ENCODE peak calls at places on chromosome 21, in nine cellular contexts. G is RWPE1, O is A549, L is stomach, Z is endothelial cell, N is colonic mucosa, W is psoas muscle, X is left lung, M is mammary epithelial cell. V is an unnamed sample.

GRCh38 chr21:32415451-32415850 is 2.9 kb downstream of the EVA1C start:
- DNase-seq in O (no peak), M (no peak), W (no peak), G (no peak), L (no peak), N (no peak), Z (no peak), X (no peak), V (no peak)

GRCh38 chr21:33643658-33644311 is 1.5 kb downstream of the ITSN1 start:
- DNase-seq in Z (peak), O (no peak), N (no peak), L (no peak), W (no peak), M (peak), X (no peak), G (peak), V (no peak)

GRCh38 chr21:21715286-21715969 is 717.2 kb downstream of the NCAM2 start:
- DNase-seq in W (no peak), M (no peak), X (no peak), Z (no peak), G (no peak), L (no peak), O (no peak), N (no peak), V (no peak)

GRCh38 chr21:25490742-25491141 is 116.5 kb downstream of the MRPL39 start:
- DNase-seq in N (no peak), O (no peak), M (no peak), L (no peak), G (no peak), X (no peak), Z (no peak), W (no peak), V (no peak)

GRCh38 chr21:25790122-25790951 is 55.6 kb downstream of the GABPA start:
- DNase-seq in L (no peak), N (peak), Z (no peak), M (peak), G (peak), X (no peak), W (no peak), O (peak), V (no peak)

GRCh38 chr21:37157938-37158337 is 84.9 kb downstream of the TTC3 start:
- DNase-seq in W (no peak), L (no peak), G (no peak), M (no peak), O (no peak), N (no peak), Z (no peak), X (no peak), V (no peak)

GRCh38 chr21:15065381-15066230 is 806 bp upstream of the NRIP1 start:
- DNase-seq in M (peak), X (peak), Z (peak), L (peak), N (peak), O (peak), G (peak), W (peak), V (peak)

GRCh38 chr21:37118187-37118826 is 45.3 kb downstream of the TTC3 start:
- DNase-seq in Z (no peak), L (no peak), G (peak), M (peak), X (no peak), N (no peak), W (no peak), O (no peak), V (no peak)

GRCh38 chr21:19547951-19548635 is 1144.5 kb upstream of the TMPRSS15 start:
- DNase-seq in L (no peak), O (no peak), Z (no peak), G (no peak), W (no peak), X (no peak), M (no peak), N (no peak), V (no peak)

GRCh38 chr21:8989261-8989882 is 1532.0 kb upstream of the TPTE start:
- DNase-seq in Z (peak), O (peak), N (no peak), W (no peak), L (no peak), X (no peak), G (no peak), M (no peak), V (no peak)

GRCh38 chr21:46600305-46600704 is 4.6 kb downstream of the S100B start:
- DNase-seq in X (no peak), L (no peak), N (no peak), O (no peak), Z (no peak), G (no peak), W (no peak), M (no peak), V (no peak)

GRCh38 chr21:33135925-33136324 is 66.0 kb downstream of the OLIG1 start:
- DNase-seq in O (no peak), X (no peak), M (no peak), N (no peak), G (no peak), L (no peak), W (no peak), Z (no peak), V (no peak)

GRCh38 chr21:16125274-16125673 is 395.5 kb downstream of the USP25 start:
- DNase-seq in L (no peak), N (no peak), X (no peak), M (no peak), G (no peak), Z (no peak), W (no peak), O (no peak), V (no peak)

GRCh38 chr21:15966216-15966615 is 236.4 kb downstream of the USP25 start:
- DNase-seq in L (no peak), X (no peak), Z (no peak), G (no peak), W (no peak), N (no peak), M (no peak), O (no peak), V (no peak)

GRCh38 chr21:33761104-33762036 is 119.1 kb downstream of the ITSN1 start:
- DNase-seq in Z (peak), M (peak), X (no peak), W (no peak), L (no peak), O (peak), N (no peak), G (peak), V (no peak)

GRCh38 chr21:14616303-14617039 is 70.4 kb upstream of the SAMSN1 start:
- DNase-seq in L (no peak), N (no peak), M (peak), W (no peak), G (peak), O (no peak), X (no peak), Z (no peak), V (no peak)

GRCh38 chr21:32155226-32155625 is 123.6 kb downstream of the MIS18A start:
- DNase-seq in M (no peak), X (no peak), O (no peak), W (no peak), G (no peak), Z (no peak), N (no peak), L (no peak), V (no peak)

GRCh38 chr21:18951291-18952038 is 547.9 kb upstream of the TMPRSS15 start:
- DNase-seq in L (no peak), W (no peak), G (no peak), O (peak), M (no peak), N (peak), X (peak), Z (peak), V (no peak)

GRCh38 chr21:18499761-18500376 is 96.3 kb upstream of the TMPRSS15 start:
- DNase-seq in W (no peak), L (peak), N (peak), G (no peak), X (no peak), O (peak), M (no peak), Z (peak), V (no peak)

GRCh38 chr21:26752849-26753248 is 92.4 kb downstream of the ADAMTS1 start:
- DNase-seq in N (no peak), L (no peak), W (no peak), G (no peak), M (no peak), Z (no peak), O (no peak), X (no peak), V (no peak)

GRCh38 chr21:35825954-35826353 is 234.4 kb downstream of the SETD4 start:
- DNase-seq in G (no peak), W (no peak), L (no peak), X (no peak), M (no peak), Z (no peak), O (no peak), N (no peak), V (no peak)

GRCh38 chr21:33664135-33664534 is 21.8 kb downstream of the ITSN1 start:
- DNase-seq in W (no peak), O (no peak), Z (no peak), L (no peak), G (no peak), N (no peak), M (no peak), X (no peak), V (no peak)

GRCh38 chr21:16424331-16424749 is 694.6 kb downstream of the USP25 start:
- DNase-seq in O (peak), N (no peak), W (no peak), Z (no peak), L (no peak), X (no peak), M (peak), G (no peak), V (no peak)

GRCh38 chr21:25733859-25734653 is 648 bp downstream of the ATP5PF start:
- DNase-seq in O (peak), W (no peak), Z (no peak), L (no peak), X (no peak), G (no peak), N (peak), M (peak), V (no peak)

GRCh38 chr21:22223385-22223784 is 1225.2 kb downstream of the NCAM2 start:
- DNase-seq in W (no peak), L (no peak), G (no peak), M (no peak), N (no peak), Z (no peak), X (no peak), O (no peak), V (no peak)

GRCh38 chr21:36554411-36555157 is 74.7 kb upstream of the CLDN14 start:
- DNase-seq in O (no peak), M (no peak), Z (no peak), X (no peak), G (no peak), N (no peak), L (no peak), W (no peak), V (no peak)

GRCh38 chr21:21101911-21102310 is 103.7 kb downstream of the NCAM2 start:
- DNase-seq in X (no peak), O (no peak), N (no peak), W (no peak), L (no peak), M (no peak), Z (peak), G (peak), V (no peak)

GRCh38 chr21:25329227-25329626 is 278.1 kb downstream of the MRPL39 start:
- DNase-seq in Z (no peak), G (peak), L (no peak), X (no peak), N (no peak), W (no peak), M (no peak), O (no peak), V (no peak)

GRCh38 chr21:26843912-26844257 is 1.3 kb downstream of the ADAMTS1 start:
- DNase-seq in L (no peak), N (no peak), W (no peak), X (no peak), Z (no peak), O (peak), M (peak), G (peak), V (no peak)

GRCh38 chr21:27261676-27262075 is 294.8 kb upstream of the ADAMTS5 start:
- DNase-seq in G (no peak), Z (no peak), N (no peak), X (no peak), W (no peak), L (no peak), O (no peak), M (no peak), V (no peak)

DNA sequence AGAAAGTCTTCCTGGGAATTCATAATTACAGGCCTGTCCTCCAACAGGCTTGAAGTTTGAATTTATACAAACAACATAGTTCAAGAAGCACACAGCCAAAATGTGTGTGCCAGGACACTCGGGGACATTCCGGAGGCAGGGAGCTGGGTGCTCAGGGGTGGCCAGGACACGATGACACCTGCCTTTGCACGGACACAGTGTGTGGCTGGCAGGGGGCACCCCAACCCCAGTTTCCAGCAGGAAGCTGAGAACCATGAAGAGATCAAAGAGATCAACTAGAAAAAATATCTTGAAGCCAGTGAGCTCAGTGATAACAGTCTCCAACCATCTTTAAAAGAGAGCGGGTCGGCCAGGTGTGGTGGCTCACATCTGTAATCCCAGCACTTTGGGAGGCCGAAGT is 32.5 kb upstream of the TRAPPC10 start:
- DNase-seq in X (peak), Z (no peak), M (no peak), N (no peak), G (no peak), O (no peak), W (no peak), L (no peak), V (no peak)
- TF ChIP-seq CTCF in X (no peak), Z (no peak), M (peak), N (no peak), G (no peak), O (no peak), W (no peak), L (no peak), V (no peak)

DNA sequence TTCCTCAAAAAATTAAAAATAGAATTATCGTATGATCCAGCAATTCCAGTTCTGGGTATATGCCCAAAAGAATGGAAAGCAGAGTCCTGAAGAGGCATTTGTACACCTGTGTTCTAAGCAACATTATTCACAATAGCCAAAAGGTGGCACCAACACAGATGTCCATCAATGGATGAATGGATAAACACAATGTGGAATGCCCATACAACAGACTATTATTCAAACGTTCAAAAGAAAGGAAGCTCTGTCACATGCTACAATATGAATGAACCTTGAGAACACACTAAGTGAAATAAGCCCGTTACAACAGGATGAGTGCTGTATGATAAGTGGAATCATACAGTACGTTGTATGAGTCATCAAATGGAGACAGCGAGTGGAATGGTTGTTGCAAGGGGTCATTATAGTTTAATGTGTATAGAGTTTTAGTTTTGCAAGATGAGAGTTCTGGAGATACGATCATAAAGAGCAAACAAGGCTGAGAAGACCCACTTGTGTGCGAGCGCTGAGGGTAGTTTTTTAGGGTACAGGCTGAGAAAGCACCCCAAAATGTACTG is 80.1 kb downstream of the SH3BGR start:
- DNase-seq in Z (no peak), X (no peak), O (no peak), G (no peak), W (no peak), N (no peak), M (no peak), L (no peak), V (no peak)
- TF ChIP-seq CTCF in Z (no peak), X (no peak), O (no peak), G (no peak), W (no peak), N (no peak), M (no peak), L (no peak), V (no peak)

DNA sequence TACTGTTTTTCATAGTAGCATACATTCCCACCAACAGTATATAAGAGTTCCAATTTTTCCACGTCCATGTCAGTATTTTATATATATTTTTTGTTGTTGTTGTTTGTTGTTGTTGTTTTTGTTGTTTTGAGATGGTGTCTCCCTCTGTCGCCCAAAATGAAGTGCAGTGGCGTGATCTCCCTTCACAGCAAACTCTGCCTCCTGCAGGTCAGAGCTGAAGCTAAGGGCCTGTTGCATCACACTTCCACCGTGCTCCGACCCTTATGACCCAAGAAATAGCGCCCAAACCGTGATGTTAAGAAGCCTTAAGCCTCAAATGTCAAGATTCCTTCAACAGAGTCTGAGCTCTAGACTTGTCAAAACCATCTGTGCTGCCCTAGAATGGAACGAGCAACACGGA is 2032.3 kb downstream of the MRPL39 start:
- DNase-seq in X (no peak), Z (no peak), N (no peak), G (no peak), O (no peak), W (no peak), L (no peak), M (no peak), V (no peak)
- TF ChIP-seq CTCF in X (no peak), Z (no peak), N (no peak), G (no peak), O (no peak), W (no peak), L (no peak), M (no peak), V (no peak)

GRCh38 chr21:38505654-38506523 is 7.6 kb upstream of the ERG start:
- DNase-seq in L (no peak), N (peak), O (peak), G (peak), M (peak), W (no peak), X (no peak), Z (peak), V (no peak)
- TF ChIP-seq CTCF in L (peak), N (peak), O (peak), G (peak), M (peak), W (peak), X (peak), Z (peak), V (no peak)

DNA sequence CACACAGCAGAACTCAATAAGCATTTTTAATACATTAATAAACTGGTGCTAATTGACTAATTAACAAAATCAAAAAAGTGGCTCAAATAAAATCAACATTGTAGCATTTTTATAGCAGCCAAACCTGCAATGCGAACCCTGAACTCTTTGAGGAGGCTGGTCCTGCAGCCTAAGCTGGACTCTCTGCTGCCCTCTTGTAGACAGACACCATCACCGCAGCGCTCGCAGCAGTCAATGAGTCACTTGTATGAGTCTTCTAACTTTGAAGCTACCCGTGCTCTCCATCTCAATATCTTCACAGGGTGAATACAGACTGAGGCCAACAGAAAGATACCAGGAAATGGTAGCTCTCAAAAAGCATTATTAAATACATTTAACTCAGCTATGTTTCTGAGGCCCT is 9.7 kb upstream of the KRTAP7-1 start:
- DNase-seq in G (peak), W (no peak), L (no peak), N (peak), Z (peak), M (peak), O (peak), X (no peak), V (no peak)
- TF ChIP-seq CTCF in G (peak), W (no peak), L (no peak), N (no peak), Z (peak), M (peak), O (no peak), X (peak), V (no peak)

GRCh38 chr21:34764715-34765284 is 96.0 kb downstream of the CLIC6 start:
- DNase-seq in N (no peak), L (no peak), G (no peak), Z (no peak), W (no peak), M (no peak), X (no peak), O (no peak), V (no peak)

GRCh38 chr21:34761758-34762330 is 93.0 kb downstream of the CLIC6 start:
- DNase-seq in Z (no peak), L (no peak), X (no peak), M (no peak), O (no peak), N (no peak), G (peak), W (no peak), V (no peak)

GRCh38 chr21:34766862-34767261 is 98.1 kb downstream of the CLIC6 start:
- DNase-seq in W (no peak), N (no peak), Z (no peak), O (no peak), X (no peak), G (no peak), M (no peak), L (no peak), V (no peak)

GRCh38 chr21:34765619-34766018 is 96.8 kb downstream of the CLIC6 start:
- DNase-seq in W (no peak), X (no peak), L (no peak), M (no peak), O (no peak), G (no peak), Z (no peak), N (no peak), V (no peak)

GRCh38 chr21:34762761-34763160 is 94.0 kb downstream of the CLIC6 start:
- DNase-seq in M (no peak), O (no peak), X (no peak), L (no peak), N (no peak), Z (no peak), G (no peak), W (no peak), V (no peak)
- TF ChIP-seq CTCF in M (no peak), O (no peak), X (no peak), L (no peak), N (no peak), Z (peak), G (no peak), W (no peak), V (no peak)

DNA sequence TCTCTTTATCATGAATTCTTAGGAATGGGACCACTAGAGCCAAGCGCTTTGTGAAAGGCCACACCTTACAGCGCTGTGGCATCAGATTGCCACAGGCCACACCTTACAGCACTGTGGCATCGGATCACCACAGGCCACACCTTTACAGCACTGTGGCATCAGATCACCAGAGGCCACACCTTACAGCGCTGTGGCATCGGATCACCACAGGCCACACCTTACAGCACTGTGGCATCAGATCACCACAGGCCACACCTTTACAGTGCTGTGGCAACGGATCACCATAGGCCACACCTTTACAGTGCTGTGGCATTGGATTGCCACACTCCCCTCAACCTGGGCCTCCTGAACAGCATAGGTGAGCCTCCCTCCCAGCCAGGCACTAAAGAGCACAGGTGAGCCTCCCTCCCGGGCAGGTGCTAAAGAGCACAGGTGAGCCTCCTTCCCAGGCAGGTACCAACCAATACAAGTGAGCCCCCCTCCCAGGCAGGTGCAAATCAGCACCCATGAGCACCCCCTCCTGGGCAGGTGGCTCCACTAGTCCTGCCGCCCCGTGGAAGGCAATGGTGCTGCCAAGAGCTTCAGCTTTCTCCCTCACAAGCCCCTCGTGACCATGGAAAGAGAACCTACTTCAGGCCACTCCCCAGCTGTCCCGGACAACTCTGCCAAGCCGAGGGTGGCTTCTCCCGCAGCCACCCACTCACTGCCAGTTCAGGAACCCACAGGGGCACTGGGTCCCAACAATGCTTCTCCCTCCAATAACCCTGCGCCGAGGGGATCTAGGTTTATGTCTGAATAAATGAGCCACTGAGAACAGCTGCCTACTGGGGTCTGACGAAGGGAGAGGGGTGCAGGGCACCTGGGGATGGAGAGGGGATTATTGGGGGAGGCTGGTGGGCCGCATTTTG is 46.7 kb downstream of the PRDM15 start:
- DNase-seq in W (no peak), Z (no peak), N (no peak), X (peak), O (no peak), G (no peak), M (no peak), L (no peak), V (no peak)
- TF ChIP-seq CTCF in W (no peak), Z (no peak), N (no peak), X (no peak), O (no peak), G (no peak), M (peak), L (no peak), V (no peak)